ENCODE peak calls at places on chromosomes 12 and 14, in five cellular contexts. H, M, I, W and K are unnamed samples. For H3K4me1, the result is how much of the 10 kb centered on the place peaks cover.

GRCh38 chr14:39739796-39740195 is 307.6 kb upstream of the FBXO33 start:
- DNase-seq in I (no peak), W (no peak), M (no peak), H (no peak), K (peak)

GRCh38 chr14:32697704-32698103 is 241.0 kb upstream of the NPAS3 start:
- DNase-seq in H (peak), I (no peak), W (no peak), M (no peak), K (no peak)

GRCh38 chr14:71169028-71169427 is 261.8 kb downstream of the PCNX1 start:
- DNase-seq in M (no peak), H (no peak), W (no peak), I (no peak), K (no peak)

GRCh38 chr12:94041833-94042232 is 106.5 kb upstream of the PLXNC1 start:
- DNase-seq in W (peak), I (no peak), M (no peak), H (no peak), K (no peak)

GRCh38 chr12:49796606-49797451 is 31.4 kb downstream of the NCKAP5L start:
- DNase-seq in I (no peak), H (no peak), M (peak), W (no peak), K (no peak)

GRCh38 chr14:103361868-103362267 is 23.3 kb upstream of the MARK3 start:
- DNase-seq in W (no peak), H (peak), I (no peak), M (peak), K (no peak)

GRCh38 chr12:127272864-127273263 is 994.1 kb upstream of the TMEM132C start:
- DNase-seq in I (no peak), M (no peak), W (no peak), H (peak), K (no peak)

GRCh38 chr14:58637391-58638230 is at the start of gene DACT1:
- DNase-seq in M (peak), H (no peak), I (peak), W (peak), K (peak)

GRCh38 chr14:100860556-100861187 is 34.8 kb downstream of the MEG3 start:
- DNase-seq in M (no peak), W (no peak), I (no peak), H (no peak), K (no peak)

GRCh38 chr14:91417134-91417982 is at the start of gene CCDC88C:
- DNase-seq in I (peak), H (no peak), M (no peak), W (peak), K (peak)

GRCh38 chr12:112837629-112838191 is 46.2 kb downstream of the RPH3A start:
- DNase-seq in W (no peak), M (no peak), H (peak), I (no peak), K (no peak)

GRCh38 chr12:55996715-55997534 is at the start of gene SUOX:
- DNase-seq in H (peak), I (peak), M (peak), W (peak), K (peak)

GRCh38 chr14:96252323-96253052 is 3.5 kb upstream of the BDKRB1 start:
- DNase-seq in W (no peak), I (no peak), H (no peak), M (no peak), K (no peak)

GRCh38 chr12:56941299-56942017 is 7.2 kb upstream of the SDR9C7 start:
- DNase-seq in H (peak), W (peak), M (no peak), I (no peak), K (no peak)

GRCh38 chr12:18861287-18861858 is 123.5 kb downstream of the CAPZA3 start:
- DNase-seq in H (peak), M (no peak), W (no peak), I (peak), K (no peak)
- TF ChIP-seq CTCF in H (peak), M (peak), W (peak), I (peak), K (peak)

GRCh38 chr12:59664495-59664894 is 68.7 kb downstream of the SLC16A7 start:
- DNase-seq in H (no peak), I (no peak), W (no peak), M (no peak), K (no peak)
- H3K4me3 ChIP-seq in H (no peak), I (no peak), W (no peak), M (no peak), K (no peak)

DNA sequence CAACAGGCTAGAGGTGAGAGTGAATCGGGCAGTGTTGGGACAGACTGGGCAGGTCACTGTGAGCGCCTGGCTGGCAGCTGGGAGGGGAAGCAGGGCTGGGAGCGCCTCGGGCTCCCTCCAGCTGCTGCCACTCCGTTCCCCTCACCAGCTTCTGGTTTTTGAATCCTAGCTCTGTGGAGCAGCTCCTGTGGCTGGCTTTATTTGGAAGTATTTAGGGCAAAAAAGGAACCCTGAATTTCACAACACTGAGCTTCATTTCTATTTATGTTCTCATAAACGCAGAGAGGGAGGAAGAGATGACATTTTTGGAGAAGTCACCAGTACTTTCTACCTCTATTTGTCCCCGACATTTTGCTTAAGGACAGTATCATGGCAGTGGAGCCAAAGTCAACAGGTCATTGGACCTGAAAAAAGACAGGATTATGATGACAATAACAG is 63.9 kb upstream of the ACTN1 start:
- DNase-seq in W (no peak), I (no peak), H (no peak), M (no peak), K (peak)
- H3K4me1 ChIP-seq in W (under half), I (under half), H (under half), M (under half), K (under half)

DNA sequence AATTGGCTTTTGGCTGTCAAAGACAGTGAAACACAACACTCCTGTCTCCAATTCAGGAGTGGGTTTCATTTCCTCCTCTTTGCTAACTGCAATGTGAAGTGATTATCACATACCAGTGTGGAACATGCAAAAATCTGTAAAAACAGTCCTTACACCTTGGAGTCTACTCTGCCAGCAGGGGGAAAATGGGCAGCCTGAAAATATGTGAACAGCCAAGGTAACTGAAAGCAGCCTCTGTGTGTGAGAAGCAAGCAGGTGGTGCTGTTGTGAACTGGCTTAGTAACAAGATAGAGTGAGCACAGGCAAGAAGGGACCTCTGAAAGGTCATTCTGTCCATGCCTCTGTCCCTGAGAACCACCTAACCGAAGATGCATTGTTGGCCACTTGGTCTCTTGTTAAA is 6.0 kb downstream of the PRMT8 start:
- DNase-seq in I (no peak), W (peak), H (peak), M (no peak), K (no peak)
- TF ChIP-seq CTCF in I (no peak), W (peak), H (peak), M (no peak), K (no peak)

GRCh38 chr12:22060261-22060660 is 14.2 kb downstream of the CMAS start:
- DNase-seq in H (no peak), I (no peak), W (no peak), M (no peak), K (no peak)
- H3K4me3 ChIP-seq in H (no peak), I (no peak), W (no peak), M (no peak), K (no peak)